ENCODE peak calls at places on chromosomes 16 and 17, in four cellular contexts. D is activated CD4-positive, alpha-beta T cell treated with anti-CD3 and anti-CD28 coated beads, Interleukin-2, amount 10 ng/mL, durations not matched to agents 7 days and 5 days; B is stimulated activated CD8-positive, alpha-beta memory T cell treated with anti-CD3 and anti-CD28 coated beads, Interleukin-2, amount 100 ng/mL, for 48 hours; I is tibial artery. L is an unnamed sample.

GRCh38 chr16:65176603-65177002 is 54.7 kb upstream of the CDH11 start:
- DNase-seq in D (no peak), B (no peak), I (no peak), L (no peak)

GRCh38 chr17:44502598-44503079 is 567 bp downstream of the GPATCH8 start:
- DNase-seq in D (no peak), B (no peak), I (no peak), L (no peak)

GRCh38 chr16:68076560-68076959 is 8.6 kb upstream of the NFATC3 start:
- DNase-seq in D (no peak), B (no peak), I (no peak), L (no peak)

GRCh38 chr17:67842648-67843047 is 17.3 kb downstream of the BPTF start:
- DNase-seq in D (no peak), B (no peak), I (no peak), L (no peak)

GRCh38 chr16:86931410-86931941 is 353.1 kb downstream of the FOXL1 start:
- DNase-seq in D (no peak), B (no peak), I (peak; percentile 84), L (no peak)

GRCh38 chr17:65472602-65473001 is 88.8 kb downstream of the AXIN2 start:
- DNase-seq in D (no peak), B (no peak), I (peak; percentile 87), L (no peak)

GRCh38 chr17:27549251-27549919 is 81.6 kb upstream of the LGALS9 start:
- DNase-seq in D (no peak), B (no peak), I (peak; percentile 87), L (no peak)

GRCh38 chr16:72285728-72286127 is 113.8 kb upstream of the PMFBP1 start:
- DNase-seq in D (no peak), B (no peak), I (no peak), L (no peak)

GRCh38 chr16:86387461-86388440 is 122.6 kb upstream of the FOXF1 start:
- DNase-seq in D (no peak), B (no peak), I (no peak), L (no peak)

L was measured in Panc1.